ENCODE peak calls at places on chromosomes 4 and X, in four cellular contexts. One of them, this sample, is unnamed. For H3K9me3, the result is how much of the 10 kb centered on the place peaks cover.

GRCh38 chrX:21934414-21934813 is 6.1 kb upstream of the SMS start:
- DNase-seq in left ventricle myocardium inferior: no peak
- DNase-seq in tibial nerve: no peak
- DNase-seq in SK-N-SH: no peak
- DNase-seq in this sample: no peak

GRCh38 chrX:14963447-14964236 is 90.4 kb downstream of the MOSPD2 start:
- DNase-seq in SK-N-SH: no peak
- DNase-seq in tibial nerve: no peak
- DNase-seq in left ventricle myocardium inferior: no peak
- DNase-seq in this sample: no peak

GRCh38 chr4:77699731-77700210 is 94.2 kb downstream of the CXCL13 start:
- DNase-seq in left ventricle myocardium inferior: no peak
- DNase-seq in tibial nerve: no peak
- DNase-seq in SK-N-SH: peak
- DNase-seq in this sample: no peak

GRCh38 chrX:49840679-49841078 is 11.6 kb downstream of the PAGE4 start:
- DNase-seq in left ventricle myocardium inferior: peak
- DNase-seq in SK-N-SH: peak
- DNase-seq in tibial nerve: peak
- DNase-seq in this sample: no peak

GRCh38 chr4:41121906-41122305 is 92.4 kb downstream of the APBB2 start:
- DNase-seq in SK-N-SH: no peak
- DNase-seq in left ventricle myocardium inferior: no peak
- DNase-seq in tibial nerve: no peak
- DNase-seq in this sample: no peak

GRCh38 chrX:42248226-42248625 is 324.9 kb upstream of the CASK start:
- DNase-seq in left ventricle myocardium inferior: no peak
- DNase-seq in tibial nerve: no peak
- DNase-seq in SK-N-SH: no peak
- DNase-seq in this sample: no peak

GRCh38 chr4:39469429-39470077 is 10.7 kb downstream of the LIAS start:
- DNase-seq in tibial nerve: peak
- DNase-seq in left ventricle myocardium inferior: no peak
- DNase-seq in SK-N-SH: peak
- DNase-seq in this sample: peak

GRCh38 chr4:8709729-8710360 is 117.3 kb downstream of the CPZ start:
- DNase-seq in tibial nerve: no peak
- DNase-seq in left ventricle myocardium inferior: peak
- DNase-seq in SK-N-SH: peak
- DNase-seq in this sample: no peak

GRCh38 chr4:129978315-129978714 is 882.4 kb downstream of the C4orf33 start:
- DNase-seq in left ventricle myocardium inferior: no peak
- DNase-seq in SK-N-SH: no peak
- DNase-seq in tibial nerve: no peak
- DNase-seq in this sample: no peak

GRCh38 chrX:108298165-108298602 is 140.0 kb downstream of the COL4A6 start:
- DNase-seq in SK-N-SH: no peak
- DNase-seq in left ventricle myocardium inferior: no peak
- DNase-seq in tibial nerve: no peak
- DNase-seq in this sample: no peak

GRCh38 chrX:12948495-12948894 is 26.4 kb upstream of the TMSB4X start:
- DNase-seq in tibial nerve: no peak
- DNase-seq in left ventricle myocardium inferior: no peak
- DNase-seq in SK-N-SH: no peak
- DNase-seq in this sample: no peak

GRCh38 chr4:129230836-129231235 is 134.9 kb downstream of the C4orf33 start:
- DNase-seq in SK-N-SH: no peak
- DNase-seq in tibial nerve: no peak
- DNase-seq in left ventricle myocardium inferior: no peak
- DNase-seq in this sample: no peak

GRCh38 chr4:40688446-40689095 is 58.9 kb upstream of the RBM47 start:
- DNase-seq in SK-N-SH: no peak
- DNase-seq in tibial nerve: no peak
- DNase-seq in left ventricle myocardium inferior: no peak
- DNase-seq in this sample: no peak

GRCh38 chrX:11435568-11435967 is 142.4 kb downstream of the AMELX start:
- DNase-seq in left ventricle myocardium inferior: no peak
- DNase-seq in tibial nerve: no peak
- DNase-seq in SK-N-SH: no peak
- DNase-seq in this sample: no peak

GRCh38 chr4:170398228-170398627 is 308.5 kb upstream of the AADAT start:
- DNase-seq in tibial nerve: no peak
- DNase-seq in left ventricle myocardium inferior: no peak
- DNase-seq in SK-N-SH: no peak
- DNase-seq in this sample: no peak

GRCh38 chr4:38424171-38424871 is 239.7 kb upstream of the KLF3 start:
- DNase-seq in left ventricle myocardium inferior: peak
- DNase-seq in tibial nerve: no peak
- DNase-seq in SK-N-SH: peak
- DNase-seq in this sample: no peak

GRCh38 chrX:24494544-24495113 is 29.5 kb downstream of the PDK3 start:
- DNase-seq in tibial nerve: peak
- DNase-seq in left ventricle myocardium inferior: no peak
- DNase-seq in SK-N-SH: no peak
- DNase-seq in this sample: no peak

GRCh38 chrX:132612990-132613564 is 124.2 kb upstream of the MBNL3 start:
- DNase-seq in SK-N-SH: peak
- DNase-seq in left ventricle myocardium inferior: peak
- DNase-seq in tibial nerve: peak
- DNase-seq in this sample: no peak

GRCh38 chrX:151697537-151697936 is 2.3 kb downstream of the PRRG3 start:
- DNase-seq in SK-N-SH: no peak
- DNase-seq in left ventricle myocardium inferior: no peak
- DNase-seq in tibial nerve: peak
- DNase-seq in this sample: no peak

GRCh38 chr4:183008492-183008891 is 90.6 kb upstream of the WWC2 start:
- DNase-seq in SK-N-SH: no peak
- DNase-seq in left ventricle myocardium inferior: no peak
- DNase-seq in tibial nerve: no peak
- DNase-seq in this sample: no peak

GRCh38 chr4:104989363-104989762 is 157.3 kb upstream of the TET2 start:
- DNase-seq in left ventricle myocardium inferior: no peak
- DNase-seq in SK-N-SH: no peak
- DNase-seq in tibial nerve: no peak
- DNase-seq in this sample: no peak

GRCh38 chr4:94558392-94558920 is 106.7 kb downstream of the PDLIM5 start:
- DNase-seq in tibial nerve: no peak
- DNase-seq in left ventricle myocardium inferior: no peak
- DNase-seq in SK-N-SH: no peak
- DNase-seq in this sample: no peak

GRCh38 chr4:74292111-74292870 is 16.0 kb upstream of the EPGN start:
- DNase-seq in left ventricle myocardium inferior: no peak
- DNase-seq in tibial nerve: no peak
- DNase-seq in SK-N-SH: no peak
- DNase-seq in this sample: no peak

GRCh38 chr4:113378836-113379235 is 329.4 kb downstream of the ANK2 start:
- DNase-seq in SK-N-SH: no peak
- DNase-seq in left ventricle myocardium inferior: no peak
- DNase-seq in tibial nerve: no peak
- DNase-seq in this sample: no peak

GRCh38 chr4:4855293-4856070 is 4.0 kb upstream of the MSX1 start:
- DNase-seq in SK-N-SH: no peak
- DNase-seq in left ventricle myocardium inferior: no peak
- DNase-seq in tibial nerve: no peak
- DNase-seq in this sample: no peak

GRCh38 chrX:153708415-153708814 is 15.8 kb downstream of the BCAP31 start:
- DNase-seq in left ventricle myocardium inferior: peak
- DNase-seq in SK-N-SH: peak
- DNase-seq in tibial nerve: peak
- DNase-seq in this sample: peak

GRCh38 chr4:54913751-54914526 is 211.5 kb downstream of the KDR start:
- DNase-seq in SK-N-SH: no peak
- DNase-seq in tibial nerve: no peak
- DNase-seq in left ventricle myocardium inferior: no peak
- DNase-seq in this sample: no peak

GRCh38 chr4:48949518-48950207 is 36.4 kb upstream of the CWH43 start:
- DNase-seq in left ventricle myocardium inferior: no peak
- DNase-seq in tibial nerve: no peak
- DNase-seq in SK-N-SH: no peak
- DNase-seq in this sample: no peak

GRCh38 chr4:39613093-39613656 is 25.5 kb downstream of the SMIM14 start:
- DNase-seq in tibial nerve: no peak
- DNase-seq in left ventricle myocardium inferior: no peak
- DNase-seq in SK-N-SH: no peak
- DNase-seq in this sample: no peak

GRCh38 chr4:5206391-5206790 is 155.1 kb downstream of the STK32B start:
- DNase-seq in tibial nerve: peak
- DNase-seq in left ventricle myocardium inferior: peak
- DNase-seq in SK-N-SH: no peak
- DNase-seq in this sample: no peak

GRCh38 chrX:152878976-152879755 is 18.7 kb upstream of the ZNF185 start:
- DNase-seq in tibial nerve: no peak
- DNase-seq in SK-N-SH: no peak
- DNase-seq in left ventricle myocardium inferior: no peak
- DNase-seq in this sample: no peak

GRCh38 chr4:6225469-6225868 is 25.1 kb upstream of the JAKMIP1 start:
- DNase-seq in SK-N-SH: no peak
- DNase-seq in tibial nerve: no peak
- DNase-seq in left ventricle myocardium inferior: no peak
- DNase-seq in this sample: no peak

GRCh38 chr4:138865765-138866164 is 149.8 kb upstream of the NOCT start:
- DNase-seq in SK-N-SH: no peak
- DNase-seq in left ventricle myocardium inferior: no peak
- DNase-seq in tibial nerve: no peak
- DNase-seq in this sample: no peak

GRCh38 chr4:12651876-12652275 is 832.3 kb downstream of the RAB28 start:
- DNase-seq in left ventricle myocardium inferior: no peak
- DNase-seq in tibial nerve: no peak
- DNase-seq in SK-N-SH: no peak
- DNase-seq in this sample: no peak

GRCh38 chrX:115949900-115950822 is 220.4 kb upstream of the AGTR2 start:
- DNase-seq in SK-N-SH: peak
- DNase-seq in tibial nerve: no peak
- DNase-seq in left ventricle myocardium inferior: no peak
- DNase-seq in this sample: no peak

GRCh38 chrX:71618303-71618721 is at the start of gene CXCR3:
- DNase-seq in SK-N-SH: no peak
- DNase-seq in tibial nerve: no peak
- DNase-seq in left ventricle myocardium inferior: peak
- DNase-seq in this sample: no peak

GRCh38 chr4:8341691-8342090 is 72.1 kb downstream of the HTRA3 start:
- DNase-seq in tibial nerve: no peak
- DNase-seq in left ventricle myocardium inferior: peak
- DNase-seq in SK-N-SH: no peak
- DNase-seq in this sample: no peak

GRCh38 chr4:75723117-75723801 is 1.1 kb upstream of the USO1 start:
- DNase-seq in tibial nerve: no peak
- DNase-seq in left ventricle myocardium inferior: no peak
- DNase-seq in SK-N-SH: peak
- DNase-seq in this sample: no peak

DNA sequence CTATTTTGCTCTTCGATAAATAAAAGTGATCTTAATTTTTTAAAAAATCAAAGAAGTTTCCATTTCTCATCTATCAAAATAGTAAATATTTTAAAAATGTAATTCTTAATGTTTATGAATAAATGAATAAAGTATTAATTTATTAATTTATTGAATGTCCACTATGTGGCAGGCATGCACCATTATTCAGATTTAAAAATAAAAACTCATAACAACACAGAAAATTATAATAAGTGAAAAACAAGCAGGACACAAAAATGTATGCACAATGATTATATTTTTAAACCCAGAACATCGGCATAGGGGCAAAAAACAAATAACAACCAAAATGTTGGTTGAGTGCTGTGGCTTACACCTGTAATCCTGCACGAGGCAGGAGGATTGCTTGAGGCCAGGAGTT is 5.3 kb upstream of the PYURF start:
- DNase-seq in SK-N-SH: no peak
- DNase-seq in left ventricle myocardium inferior: no peak
- DNase-seq in tibial nerve: no peak
- DNase-seq in this sample: no peak
- TF ChIP-seq CTCF in SK-N-SH: peak
- TF ChIP-seq CTCF in left ventricle myocardium inferior: peak
- TF ChIP-seq CTCF in tibial nerve: no peak
- TF ChIP-seq CTCF in this sample: no peak

GRCh38 chrX:1450381-1451161 is 2.1 kb downstream of the ASMTL start:
- DNase-seq in tibial nerve: no peak
- DNase-seq in SK-N-SH: no peak
- DNase-seq in left ventricle myocardium inferior: no peak
- DNase-seq in this sample: no peak
- H3K4me3 ChIP-seq in tibial nerve: no peak
- H3K4me3 ChIP-seq in SK-N-SH: no peak
- H3K4me3 ChIP-seq in left ventricle myocardium inferior: no peak
- H3K4me3 ChIP-seq in this sample: no peak

DNA sequence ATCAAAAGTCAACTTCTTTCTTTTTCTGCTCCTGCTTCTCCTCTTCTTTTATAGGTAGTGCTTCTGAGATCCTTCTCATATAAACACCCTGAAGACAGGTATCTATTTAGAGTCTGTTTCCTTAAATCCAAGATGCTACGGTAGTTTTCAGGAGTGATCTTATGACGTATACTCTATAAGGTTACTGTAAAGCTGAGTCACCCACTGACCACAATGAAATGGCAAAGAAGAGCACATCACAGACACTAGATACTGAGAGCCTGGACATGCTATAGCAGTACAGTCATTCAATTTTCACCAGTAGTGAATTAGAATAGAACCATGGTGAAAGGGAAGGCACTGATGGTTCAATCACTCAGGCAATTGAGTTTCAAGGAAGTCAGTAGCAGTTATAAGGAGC is 412.5 kb downstream of the ADAM29 start:
- DNase-seq in left ventricle myocardium inferior: no peak
- DNase-seq in tibial nerve: no peak
- DNase-seq in SK-N-SH: no peak
- DNase-seq in this sample: no peak
- H3K9me3 ChIP-seq in left ventricle myocardium inferior: under half
- H3K9me3 ChIP-seq in tibial nerve: under half
- H3K9me3 ChIP-seq in SK-N-SH: under half
- H3K9me3 ChIP-seq in this sample: under half

GRCh38 chrX:125646195-125646594 is 326.5 kb downstream of the TEX13C start:
- DNase-seq in left ventricle myocardium inferior: no peak
- DNase-seq in tibial nerve: no peak
- DNase-seq in SK-N-SH: no peak
- DNase-seq in this sample: no peak
- TF ChIP-seq CTCF in left ventricle myocardium inferior: no peak
- TF ChIP-seq CTCF in tibial nerve: no peak
- TF ChIP-seq CTCF in SK-N-SH: peak
- TF ChIP-seq CTCF in this sample: no peak

GRCh38 chr4:153555730-153556440 is 89.7 kb downstream of the TMEM131L start:
- DNase-seq in tibial nerve: peak
- DNase-seq in SK-N-SH: no peak
- DNase-seq in left ventricle myocardium inferior: peak
- DNase-seq in this sample: peak
- H3K4me3 ChIP-seq in tibial nerve: no peak
- H3K4me3 ChIP-seq in SK-N-SH: no peak
- H3K4me3 ChIP-seq in left ventricle myocardium inferior: peak
- H3K4me3 ChIP-seq in this sample: no peak

DNA sequence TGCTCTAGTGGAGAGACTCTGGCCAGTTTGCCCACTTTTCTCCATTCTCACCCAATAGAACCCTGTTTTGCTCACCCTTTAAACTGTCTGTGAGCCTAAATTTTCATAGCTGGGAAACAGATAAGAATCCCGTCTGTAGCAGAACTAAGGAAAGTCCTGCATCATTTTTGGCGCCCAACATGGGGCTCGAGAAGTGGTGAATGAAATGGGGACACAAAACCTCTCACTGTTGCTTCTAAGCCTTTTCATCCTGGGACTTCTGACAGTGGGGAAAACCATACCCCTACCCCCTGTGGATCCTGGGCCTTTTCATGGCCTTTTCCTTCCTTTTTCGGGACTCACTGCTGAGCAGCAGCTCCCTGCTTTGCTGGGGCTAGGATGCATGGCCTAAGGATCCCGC is 189.9 kb downstream of the INPP4B start:
- DNase-seq in tibial nerve: no peak
- DNase-seq in left ventricle myocardium inferior: no peak
- DNase-seq in SK-N-SH: no peak
- DNase-seq in this sample: no peak
- H3K9me3 ChIP-seq in tibial nerve: half or more
- H3K9me3 ChIP-seq in left ventricle myocardium inferior: half or more
- H3K9me3 ChIP-seq in SK-N-SH: under half
- H3K9me3 ChIP-seq in this sample: under half